ENCODE peak calls at places on chromosomes 12 and 14, in four cellular contexts. J, C, E and H are unnamed samples.

GRCh38 chr12:115407723-115408122 is 723.7 kb upstream of the TBX3 start:
- DNase-seq in C (no peak), J (no peak), E (no peak), H (no peak)

GRCh38 chr14:61455351-61455750 is 134.0 kb downstream of the PRKCH start:
- DNase-seq in E (no peak), J (no peak), C (no peak), H (no peak)

GRCh38 chr12:39144613-39145061 is 239.2 kb upstream of the CPNE8 start:
- DNase-seq in E (no peak), J (no peak), C (no peak), H (peak; percentile 66)

GRCh38 chr14:25132734-25133422 is 82.9 kb upstream of the STXBP6 start:
- DNase-seq in C (peak; percentile 79), J (peak; percentile 84), E (peak; percentile 84), H (peak; percentile 91)

GRCh38 chr14:45252356-45253069 is 489 bp downstream of the MIS18BP1 start:
- DNase-seq in J (no peak), C (no peak), E (peak; percentile 12), H (peak; percentile 50)

GRCh38 chr12:130761537-130762318 is 45.6 kb upstream of the RIMBP2 start:
- DNase-seq in C (peak; percentile 75), J (peak; percentile 54), E (peak; percentile 81), H (peak; percentile 90)

GRCh38 chr12:75908961-75909699 is 122.4 kb downstream of the PHLDA1 start:
- DNase-seq in E (no peak), J (peak; percentile 27), C (peak; percentile 61), H (no peak)

GRCh38 chr12:78473136-78473535 is 391.4 kb upstream of the SYT1 start:
- DNase-seq in C (no peak), E (no peak), J (no peak), H (no peak)

GRCh38 chr14:66401447-66402095 is 84.6 kb upstream of the CCDC196 start:
- DNase-seq in C (no peak), E (peak; percentile 17), J (peak; percentile 3), H (no peak)

GRCh38 chr14:103061482-103061976 is 4.2 kb upstream of the CDC42BPB start:
- DNase-seq in C (no peak), E (no peak), J (no peak), H (no peak)

GRCh38 chr14:100775831-100776591 is 49.3 kb downstream of the DLK1 start:
- DNase-seq in J (no peak), E (no peak), C (no peak), H (peak; percentile 43)

GRCh38 chr12:87988534-87988933 is 40.7 kb downstream of the C12orf50 start:
- DNase-seq in J (no peak), C (no peak), E (no peak), H (no peak)

GRCh38 chr14:38405851-38406630 is 150.1 kb upstream of the CLEC14A start:
- DNase-seq in J (no peak), C (no peak), E (peak; percentile 60), H (peak; percentile 66)

GRCh38 chr12:18570543-18570942 is 167.3 kb downstream of the PLCZ1 start:
- DNase-seq in E (peak; percentile 20), J (no peak), C (no peak), H (no peak)

GRCh38 chr12:60415361-60415760 is 819.5 kb downstream of the SLC16A7 start:
- DNase-seq in J (no peak), E (no peak), C (no peak), H (no peak)

GRCh38 chr14:94227029-94227428 is 52.9 kb downstream of the PPP4R4 start:
- DNase-seq in C (no peak), E (no peak), J (no peak), H (no peak)

GRCh38 chr12:98812225-98812624 is 167.1 kb downstream of the APAF1 start:
- DNase-seq in E (no peak), C (no peak), J (no peak), H (no peak)

GRCh38 chr12:114355389-114356088 is 50.4 kb downstream of the TBX5 start:
- DNase-seq in J (peak; percentile 23), C (no peak), E (peak; percentile 54), H (peak; percentile 95)

GRCh38 chr14:101412741-101413140 is 148.6 kb upstream of the DIO3 start:
- DNase-seq in J (peak; percentile 86), E (no peak), C (no peak), H (no peak)

GRCh38 chr12:5785601-5786000 is 159.5 kb downstream of the ANO2 start:
- DNase-seq in J (no peak), E (no peak), C (no peak), H (peak; percentile 21)

GRCh38 chr14:50804181-50804721 is 26.7 kb downstream of the NIN start:
- DNase-seq in C (no peak), E (no peak), J (no peak), H (no peak)

GRCh38 chr12:131425468-131425867 is 285.4 kb upstream of the SFSWAP start:
- DNase-seq in E (no peak), C (no peak), J (no peak), H (no peak)

GRCh38 chr12:130577348-130577747 is 138.8 kb downstream of the RIMBP2 start:
- DNase-seq in E (no peak), J (no peak), C (no peak), H (no peak)

GRCh38 chr14:33950320-33951182 is at the start of gene EGLN3:
- DNase-seq in J (peak; percentile 55), C (peak; percentile 95), E (peak; percentile 96), H (peak; percentile 98)

GRCh38 chr12:111448831-111449790 is 43.4 kb downstream of the SH2B3 start:
- DNase-seq in J (no peak), E (no peak), C (no peak), H (peak; percentile 42)

DNA sequence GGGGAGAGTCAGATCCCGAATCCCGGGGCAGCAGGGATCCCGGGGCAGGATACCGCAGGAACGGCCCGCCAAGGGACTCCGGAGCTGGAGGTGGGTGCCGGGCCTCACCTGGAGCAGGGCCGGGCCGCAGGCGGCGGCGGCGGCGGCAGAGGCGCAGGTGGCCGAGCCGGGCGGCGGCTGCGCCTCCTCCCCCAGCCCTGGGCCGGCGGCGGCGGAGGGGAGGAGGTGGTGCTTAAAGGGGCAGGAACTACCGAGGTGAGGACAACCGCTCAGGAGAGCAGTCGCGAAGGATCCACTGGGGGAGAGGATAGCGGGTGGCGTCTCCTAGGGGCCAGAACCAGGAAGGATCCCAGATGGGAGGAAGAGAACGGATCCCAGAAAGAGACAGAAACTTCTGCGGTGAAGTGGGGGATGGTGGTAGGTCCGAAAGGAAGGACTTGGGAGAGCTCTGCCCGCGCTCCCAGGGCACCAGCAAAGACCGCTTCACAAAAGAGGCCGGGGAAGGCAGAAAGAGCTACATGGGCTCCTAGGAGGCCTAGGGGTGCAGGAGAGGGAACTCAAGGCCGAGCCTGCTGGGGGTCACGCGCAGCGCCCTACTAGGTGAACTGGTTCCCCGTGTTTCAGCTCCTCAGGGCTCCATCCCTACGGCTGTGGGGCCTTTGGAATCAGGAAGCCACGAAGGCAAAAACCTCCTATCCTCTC is 4.9 kb upstream of the BAZ2A start:
- DNase-seq in E (peak; percentile 86), C (peak; percentile 92), J (peak; percentile 75), H (peak; percentile 95)
- TF ChIP-seq CTCF in E (peak; percentile 52), C (peak; percentile 25), J (peak; percentile 61), H (peak; percentile 66)

DNA sequence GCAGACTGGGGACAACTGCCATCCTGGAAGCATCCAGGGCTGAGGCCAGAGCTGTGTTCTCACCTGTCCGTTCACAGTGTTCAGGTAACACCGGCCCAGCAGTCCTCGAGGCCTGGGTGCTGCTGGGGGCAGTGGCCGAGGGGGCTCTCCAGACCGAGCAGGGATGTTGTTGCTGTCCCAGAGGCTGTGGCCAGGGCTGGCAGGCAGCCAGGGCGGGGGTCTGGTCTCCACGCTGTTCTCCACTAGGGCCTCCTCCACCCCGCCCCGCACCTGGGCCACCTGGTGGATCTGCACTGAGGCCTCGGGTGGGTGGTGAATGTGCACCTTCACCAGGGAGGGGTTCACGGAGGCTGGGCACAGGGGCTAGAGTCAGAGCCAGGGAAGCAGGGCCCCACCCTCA is 57.4 kb downstream of the ISCA2 start:
- DNase-seq in C (no peak), J (no peak), E (no peak), H (no peak)
- H3K9ac ChIP-seq in C (no peak overlapping the region), J (no peak overlapping the region), E (no peak overlapping the region), H (no peak overlapping the region)

GRCh38 chr12:71164877-71165197 is 7.0 kb upstream of the TSPAN8 start:
- DNase-seq in J (peak; percentile 47), E (no peak), C (no peak), H (no peak)
- TF ChIP-seq CTCF in J (no peak), E (no peak), C (no peak), H (no peak)

GRCh38 chr14:20706657-20707355 is 18.2 kb downstream of the ANG start:
- DNase-seq in C (no peak), E (no peak), J (no peak), H (no peak)
- H3K9ac ChIP-seq in C (no peak overlapping the region), E (no peak overlapping the region), J (no peak overlapping the region), H (no peak overlapping the region)